ENCODE peak calls at places on chromosomes 7 and 10, in six cellular contexts. L is stimulated activated CD8-positive, alpha-beta memory T cell treated with anti-CD3 and anti-CD28 coated beads, Interleukin-4, amount 100 ng/mL, for 1 hour; P is NCI-H774; V is KBM-7; H is non-pigmented ciliary epithelial cell; O is DMS153. F is an unnamed sample.

GRCh38 chr10:8070440-8070839 is 16.0 kb downstream of the GATA3 start:
- DNase-seq in V (no peak), H (no peak), L (no peak), O (no peak), P (no peak), F (no peak)

GRCh38 chr10:50260791-50261281 is 9.5 kb upstream of the ASAH2 start:
- DNase-seq in L (no peak), V (peak), O (no peak), H (peak), P (no peak), F (peak)

GRCh38 chr7:116557901-116558300 is 33.1 kb downstream of the CAV1 start:
- DNase-seq in O (no peak), V (no peak), P (no peak), H (no peak), L (no peak), F (no peak)

GRCh38 chr10:113665806-113666354 is 2.0 kb upstream of the NRAP start:
- DNase-seq in P (no peak), V (no peak), H (peak), O (no peak), L (no peak), F (peak)

GRCh38 chr7:409344-410281 is 110.0 kb downstream of the PDGFA start:
- DNase-seq in O (no peak), H (no peak), V (no peak), P (no peak), L (no peak), F (no peak)

GRCh38 chr10:73639286-73639685 is 2.0 kb downstream of the MYOZ1 start:
- DNase-seq in P (no peak), V (no peak), H (no peak), O (no peak), L (no peak), F (no peak)

GRCh38 chr10:3350790-3351364 is 178.3 kb upstream of the PITRM1 start:
- DNase-seq in V (no peak), L (no peak), O (no peak), P (no peak), H (no peak), F (no peak)

GRCh38 chr10:12396093-12396492 is 46.7 kb downstream of the CAMK1D start:
- DNase-seq in P (no peak), L (no peak), H (no peak), V (no peak), O (no peak), F (no peak)

GRCh38 chr10:92110039-92110794 is 180.7 kb downstream of the CPEB3 start:
- DNase-seq in V (peak), L (no peak), O (peak), P (no peak), H (no peak), F (peak)